ENCODE peak calls at places on chromosomes 2 and 18, in six cellular contexts. One of them, this sample, is unnamed.

GRCh38 chr2:43370146-43370545 is 143.7 kb upstream of the ZFP36L2 start:
- DNase-seq in neuronal stem cell: no peak
- DNase-seq in IMR-90: no peak
- DNase-seq in mesendoderm: no peak
- DNase-seq in H1: no peak
- DNase-seq in H9: no peak
- DNase-seq in this sample: no peak

GRCh38 chr2:159982270-159982669 is 80.1 kb downstream of the PLA2R1 start:
- DNase-seq in mesendoderm: peak; percentile 91
- DNase-seq in neuronal stem cell: no peak
- DNase-seq in H1: no peak
- DNase-seq in H9: no peak
- DNase-seq in IMR-90: peak; percentile 64
- DNase-seq in this sample: no peak

GRCh38 chr2:47028171-47028570 is 112.6 kb upstream of the MCFD2 start:
- DNase-seq in H1: no peak
- DNase-seq in neuronal stem cell: no peak
- DNase-seq in H9: no peak
- DNase-seq in IMR-90: no peak
- DNase-seq in mesendoderm: no peak
- DNase-seq in this sample: no peak

GRCh38 chr2:10271946-10272345 is 30.8 kb upstream of the HPCAL1 start:
- DNase-seq in H9: no peak
- DNase-seq in neuronal stem cell: no peak
- DNase-seq in H1: no peak
- DNase-seq in mesendoderm: no peak
- DNase-seq in IMR-90: no peak
- DNase-seq in this sample: no peak

GRCh38 chr18:60246606-60247005 is 126.0 kb downstream of the MC4R start:
- DNase-seq in IMR-90: no peak
- DNase-seq in neuronal stem cell: no peak
- DNase-seq in mesendoderm: no peak
- DNase-seq in H1: no peak
- DNase-seq in H9: no peak
- DNase-seq in this sample: no peak

GRCh38 chr2:130328710-130329109 is 14.0 kb upstream of the IMP4 start:
- DNase-seq in neuronal stem cell: no peak
- DNase-seq in mesendoderm: peak; percentile 37
- DNase-seq in H1: no peak
- DNase-seq in H9: no peak
- DNase-seq in IMR-90: peak; percentile 32
- DNase-seq in this sample: no peak

GRCh38 chr2:191158179-191158578 is 7.4 kb upstream of the STAT4 start:
- DNase-seq in H9: no peak
- DNase-seq in mesendoderm: no peak
- DNase-seq in IMR-90: no peak
- DNase-seq in neuronal stem cell: no peak
- DNase-seq in H1: no peak
- DNase-seq in this sample: no peak

GRCh38 chr2:135132314-135132713 is 80.2 kb downstream of the RAB3GAP1 start:
- DNase-seq in neuronal stem cell: no peak
- DNase-seq in H1: no peak
- DNase-seq in mesendoderm: no peak
- DNase-seq in IMR-90: peak; percentile 74
- DNase-seq in H9: no peak
- DNase-seq in this sample: no peak

GRCh38 chr2:54409752-54410151 is 46.4 kb upstream of the SPTBN1 start:
- DNase-seq in H9: peak; percentile 32
- DNase-seq in IMR-90: no peak
- DNase-seq in mesendoderm: peak; percentile 55
- DNase-seq in neuronal stem cell: no peak
- DNase-seq in H1: no peak
- DNase-seq in this sample: no peak

GRCh38 chr18:24300703-24301102 is 96.9 kb downstream of the OSBPL1A start:
- DNase-seq in H1: no peak
- DNase-seq in neuronal stem cell: no peak
- DNase-seq in mesendoderm: peak; percentile 18
- DNase-seq in IMR-90: no peak
- DNase-seq in H9: no peak
- DNase-seq in this sample: no peak

GRCh38 chr2:118981627-118982026 is 39.6 kb downstream of the MARCO start:
- DNase-seq in IMR-90: no peak
- DNase-seq in H1: no peak
- DNase-seq in mesendoderm: no peak
- DNase-seq in neuronal stem cell: no peak
- DNase-seq in H9: no peak
- DNase-seq in this sample: no peak

GRCh38 chr2:205858781-205859478 is 176.6 kb downstream of the NRP2 start:
- DNase-seq in neuronal stem cell: no peak
- DNase-seq in IMR-90: peak; percentile 11
- DNase-seq in mesendoderm: peak; percentile 16
- DNase-seq in H1: no peak
- DNase-seq in H9: no peak
- DNase-seq in this sample: peak; percentile 80

GRCh38 chr2:201698588-201699226 is at the start of gene MPP4:
- DNase-seq in neuronal stem cell: no peak
- DNase-seq in mesendoderm: peak; percentile 40
- DNase-seq in IMR-90: peak; percentile 46
- DNase-seq in H1: no peak
- DNase-seq in H9: no peak
- DNase-seq in this sample: peak; percentile 77

GRCh38 chr2:24181849-24182248 is 7.0 kb downstream of the FAM228A start:
- DNase-seq in mesendoderm: no peak
- DNase-seq in H9: no peak
- DNase-seq in IMR-90: no peak
- DNase-seq in H1: no peak
- DNase-seq in neuronal stem cell: no peak
- DNase-seq in this sample: no peak

GRCh38 chr2:103627301-103627700 is 865.5 kb downstream of the TMEM182 start:
- DNase-seq in H9: no peak
- DNase-seq in IMR-90: no peak
- DNase-seq in H1: no peak
- DNase-seq in mesendoderm: no peak
- DNase-seq in neuronal stem cell: no peak
- DNase-seq in this sample: no peak

GRCh38 chr2:20930928-20931327 is 108.0 kb upstream of the LDAH start:
- DNase-seq in H1: no peak
- DNase-seq in IMR-90: peak; percentile 36
- DNase-seq in H9: no peak
- DNase-seq in neuronal stem cell: no peak
- DNase-seq in mesendoderm: no peak
- DNase-seq in this sample: peak; percentile 57

GRCh38 chr2:134621939-134622705 is 96.7 kb downstream of the TMEM163 start:
- DNase-seq in mesendoderm: no peak
- DNase-seq in IMR-90: no peak
- DNase-seq in neuronal stem cell: no peak
- DNase-seq in H1: no peak
- DNase-seq in H9: no peak
- DNase-seq in this sample: peak; percentile 3

GRCh38 chr2:205563646-205564045 is 118.7 kb upstream of the NRP2 start:
- DNase-seq in mesendoderm: peak; percentile 66
- DNase-seq in IMR-90: no peak
- DNase-seq in H1: no peak
- DNase-seq in neuronal stem cell: no peak
- DNase-seq in H9: peak; percentile 64
- DNase-seq in this sample: peak; percentile 26

GRCh38 chr2:198408171-198408570 is 603.8 kb downstream of the PLCL1 start:
- DNase-seq in IMR-90: no peak
- DNase-seq in H9: no peak
- DNase-seq in mesendoderm: no peak
- DNase-seq in H1: no peak
- DNase-seq in neuronal stem cell: no peak
- DNase-seq in this sample: no peak

GRCh38 chr18:58558514-58558913 is 70.4 kb downstream of the ALPK2 start:
- DNase-seq in H1: no peak
- DNase-seq in H9: no peak
- DNase-seq in mesendoderm: no peak
- DNase-seq in IMR-90: peak; percentile 31
- DNase-seq in neuronal stem cell: no peak
- DNase-seq in this sample: no peak

GRCh38 chr2:104812281-104812680 is 41.6 kb upstream of the POU3F3 start:
- DNase-seq in mesendoderm: peak; percentile 8
- DNase-seq in IMR-90: no peak
- DNase-seq in H1: no peak
- DNase-seq in neuronal stem cell: no peak
- DNase-seq in H9: no peak
- DNase-seq in this sample: no peak

GRCh38 chr2:171316220-171316619 is 117.6 kb downstream of the METTL8 start:
- DNase-seq in mesendoderm: peak; percentile 75
- DNase-seq in neuronal stem cell: no peak
- DNase-seq in H9: peak; percentile 80
- DNase-seq in H1: peak; percentile 67
- DNase-seq in IMR-90: peak; percentile 39
- DNase-seq in this sample: no peak
- H3K9ac ChIP-seq in mesendoderm: no peak overlapping the region
- H3K9ac ChIP-seq in neuronal stem cell: no peak overlapping the region
- H3K9ac ChIP-seq in H9: no peak overlapping the region
- H3K9ac ChIP-seq in H1: no peak overlapping the region
- H3K9ac ChIP-seq in IMR-90: no peak overlapping the region
- H3K9ac ChIP-seq in this sample: no peak overlapping the region

GRCh38 chr2:120223034-120223912 is at the start of gene TMEM185B:
- DNase-seq in H9: peak; percentile 90
- DNase-seq in mesendoderm: peak; percentile 89
- DNase-seq in IMR-90: peak; percentile 76
- DNase-seq in neuronal stem cell: peak; percentile 72
- DNase-seq in H1: no peak
- DNase-seq in this sample: peak; percentile 75
- H2BK5ac ChIP-seq in H9: no peak within 1 kb of the TSS
- H2BK5ac ChIP-seq in mesendoderm: no peak within 1 kb of the TSS
- H2BK5ac ChIP-seq in IMR-90: peak within 1 kb of the TSS; percentile 95
- H2BK5ac ChIP-seq in neuronal stem cell: no peak within 1 kb of the TSS
- H2BK5ac ChIP-seq in H1: no peak within 1 kb of the TSS
- H2BK5ac ChIP-seq in this sample: peak within 1 kb of the TSS; percentile 69

GRCh38 chr2:62363166-62363565 is 142.8 kb downstream of the TMEM17 start:
- DNase-seq in H9: no peak
- DNase-seq in IMR-90: no peak
- DNase-seq in neuronal stem cell: no peak
- DNase-seq in H1: no peak
- DNase-seq in mesendoderm: no peak
- DNase-seq in this sample: no peak
- H3K9ac ChIP-seq in H9: no peak overlapping the region
- H3K9ac ChIP-seq in IMR-90: no peak overlapping the region
- H3K9ac ChIP-seq in neuronal stem cell: peak overlapping the region; percentile 61
- H3K9ac ChIP-seq in H1: no peak overlapping the region
- H3K9ac ChIP-seq in mesendoderm: no peak overlapping the region
- H3K9ac ChIP-seq in this sample: no peak overlapping the region

GRCh38 chr2:212034841-212035585 is 503.6 kb downstream of the ERBB4 start:
- DNase-seq in IMR-90: peak; percentile 30
- DNase-seq in neuronal stem cell: no peak
- DNase-seq in mesendoderm: no peak
- DNase-seq in H9: no peak
- DNase-seq in H1: no peak
- DNase-seq in this sample: no peak

GRCh38 chr2:212032032-212032431 is 506.6 kb downstream of the ERBB4 start:
- DNase-seq in neuronal stem cell: no peak
- DNase-seq in IMR-90: peak; percentile 78
- DNase-seq in H1: no peak
- DNase-seq in H9: no peak
- DNase-seq in mesendoderm: no peak
- DNase-seq in this sample: no peak

GRCh38 chr2:212033888-212034287 is 504.7 kb downstream of the ERBB4 start:
- DNase-seq in mesendoderm: no peak
- DNase-seq in neuronal stem cell: no peak
- DNase-seq in H9: no peak
- DNase-seq in IMR-90: no peak
- DNase-seq in H1: no peak
- DNase-seq in this sample: no peak

GRCh38 chr2:212030709-212031108 is 507.9 kb downstream of the ERBB4 start:
- DNase-seq in mesendoderm: peak; percentile 66
- DNase-seq in IMR-90: no peak
- DNase-seq in neuronal stem cell: no peak
- DNase-seq in H1: no peak
- DNase-seq in H9: no peak
- DNase-seq in this sample: no peak

DNA sequence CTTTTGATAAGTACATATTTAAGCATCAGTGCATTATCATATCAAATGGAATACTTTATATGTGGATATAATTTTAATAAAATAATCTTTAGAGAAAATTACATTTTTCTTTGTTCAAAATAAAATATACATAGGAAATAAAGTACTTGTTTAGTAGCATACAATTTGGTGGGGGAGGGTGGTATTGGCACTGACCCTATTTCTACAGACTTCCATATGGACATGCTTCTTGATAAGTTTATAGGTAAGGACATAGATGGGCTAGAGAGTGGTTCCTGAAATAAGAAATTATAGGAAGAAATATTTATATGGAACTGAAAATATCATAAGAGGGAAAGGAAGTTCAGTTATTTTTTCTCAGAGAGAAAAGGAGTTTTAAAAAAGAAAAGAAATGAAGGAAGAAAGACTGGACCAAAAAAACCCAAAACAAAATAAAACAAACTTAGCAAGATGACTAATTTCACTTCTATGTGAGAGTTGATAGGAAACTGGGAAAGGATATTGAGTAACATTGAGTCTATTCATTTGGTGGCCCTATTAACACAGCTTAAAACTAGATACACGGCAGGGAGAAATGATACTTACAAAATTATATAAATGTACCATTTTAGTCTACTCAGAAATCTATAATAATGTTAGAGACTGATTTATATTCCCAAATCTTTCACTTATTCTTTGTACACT is 505.9 kb downstream of the ERBB4 start:
- DNase-seq in H1: no peak
- DNase-seq in IMR-90: peak; percentile 68
- DNase-seq in neuronal stem cell: no peak
- DNase-seq in mesendoderm: no peak
- DNase-seq in H9: no peak
- DNase-seq in this sample: no peak
- H2BK5ac ChIP-seq in H1: no peak overlapping the region
- H2BK5ac ChIP-seq in IMR-90: peak overlapping the region; percentile 88
- H2BK5ac ChIP-seq in neuronal stem cell: no peak overlapping the region
- H2BK5ac ChIP-seq in mesendoderm: no peak overlapping the region
- H2BK5ac ChIP-seq in H9: no peak overlapping the region
- H2BK5ac ChIP-seq in this sample: no peak overlapping the region

This sample was measured in trophoblast cell.